ENCODE peak calls at places on chromosomes 5 and 9, in six cellular contexts. E is H9; H is GM13977; Y is Caco-2; K is cardiac fibroblast; Q is CD8-positive, alpha-beta T cell. P is an unnamed sample.

GRCh38 chr9:34810187-34810524 is 100.2 kb upstream of the CCL21 start:
- DNase-seq in E (no peak), H (no peak), Y (no peak), K (no peak), Q (no peak), P (no peak)

GRCh38 chr5:43631182-43631910 is 28.4 kb downstream of the NNT start:
- DNase-seq in E (peak), H (peak), Y (peak), K (peak), Q (peak), P (peak)

GRCh38 chr9:114592356-114592755 is 4.8 kb downstream of the ATP6V1G1 start:
- DNase-seq in E (no peak), H (no peak), Y (no peak), K (peak), Q (peak), P (no peak)

GRCh38 chr9:113995963-113996362 is 82.1 kb downstream of the AMBP start:
- DNase-seq in E (no peak), H (no peak), Y (no peak), K (no peak), Q (no peak), P (no peak)

GRCh38 chr5:143129910-143130703 is 273.4 kb downstream of the NR3C1 start:
- DNase-seq in E (no peak), H (no peak), Y (no peak), K (no peak), Q (no peak), P (no peak)

GRCh38 chr9:114083693-114084092 is 5.6 kb upstream of the AMBP start:
- DNase-seq in E (no peak), H (no peak), Y (no peak), K (no peak), Q (no peak), P (no peak)

GRCh38 chr9:135516132-135516860 is 4.9 kb upstream of the LCN1 start:
- DNase-seq in E (peak), H (no peak), Y (no peak), K (peak), Q (no peak), P (no peak)

GRCh38 chr9:109880276-109881169 is 100.5 kb downstream of the PALM2AKAP2 start:
- DNase-seq in E (peak), H (peak), Y (peak), K (peak), Q (no peak), P (no peak)

GRCh38 chr5:38925154-38925925 is 79.5 kb downstream of the OSMR start:
- DNase-seq in E (no peak), H (no peak), Y (no peak), K (peak), Q (no peak), P (no peak)

GRCh38 chr9:8895498-8896224 is 1096.1 kb upstream of the DMAC1 start:
- DNase-seq in E (no peak), H (peak), Y (no peak), K (peak), Q (no peak), P (no peak)

GRCh38 chr9:88973281-88974045 is 17.8 kb upstream of the S1PR3 start:
- DNase-seq in E (no peak), H (no peak), Y (peak), K (no peak), Q (no peak), P (no peak)

GRCh38 chr5:63194126-63194525 is 615.5 kb downstream of the LRRC70 start:
- DNase-seq in E (no peak), H (no peak), Y (no peak), K (no peak), Q (no peak), P (no peak)

GRCh38 chr5:146919304-146919703 is 40.7 kb upstream of the PPP2R2B start:
- DNase-seq in E (peak), H (no peak), Y (no peak), K (no peak), Q (no peak), P (peak)

GRCh38 chr9:85212209-85212608 is 529.5 kb downstream of the AGTPBP1 start:
- DNase-seq in E (no peak), H (no peak), Y (no peak), K (no peak), Q (no peak), P (no peak)

GRCh38 chr5:56819027-56819881 is 3.9 kb downstream of the MAP3K1 start:
- DNase-seq in E (no peak), H (no peak), Y (no peak), K (peak), Q (no peak), P (no peak)

GRCh38 chr5:56815657-56816545 is 552 bp downstream of the MAP3K1 start:
- DNase-seq in E (peak), H (peak), Y (no peak), K (no peak), Q (peak), P (no peak)

GRCh38 chr5:56817306-56817986 is 2.1 kb downstream of the MAP3K1 start:
- DNase-seq in E (no peak), H (peak), Y (no peak), K (peak), Q (no peak), P (no peak)

GRCh38 chr5:56816546-56817081 is 1.3 kb downstream of the MAP3K1 start:
- DNase-seq in E (peak), H (peak), Y (peak), K (peak), Q (peak), P (peak)

GRCh38 chr5:56818409-56819026 is 3.2 kb downstream of the MAP3K1 start:
- DNase-seq in E (no peak), H (no peak), Y (no peak), K (peak), Q (no peak), P (no peak)
- TF ChIP-seq CTCF in E (peak), H (peak), Y (peak), K (peak), Q (no peak), P (peak)

DNA sequence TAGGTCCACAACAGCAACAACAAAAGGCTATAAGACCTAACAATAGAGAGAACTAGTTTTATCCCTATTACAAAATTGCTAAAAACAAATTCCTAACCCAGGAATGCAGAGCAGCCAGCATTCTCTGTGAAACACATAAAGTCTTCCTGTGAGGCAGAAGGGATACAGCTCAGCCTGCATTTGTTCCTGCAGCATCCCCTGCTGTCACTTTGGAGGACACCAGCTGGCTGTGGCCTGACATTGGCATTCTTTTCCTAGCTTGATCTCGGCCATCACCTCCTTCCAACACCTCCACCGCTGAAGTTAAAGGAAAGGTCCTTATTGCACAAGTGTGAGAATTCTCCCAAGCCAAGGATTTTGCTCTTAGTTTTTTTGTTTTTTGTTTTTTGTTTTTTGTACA is 186.1 kb downstream of the SNCAIP start:
- DNase-seq in E (peak), H (no peak), Y (peak), K (no peak), Q (no peak), P (peak)
- TF ChIP-seq CTCF in E (peak), H (no peak), Y (peak), K (peak), Q (no peak), P (peak)

GRCh38 chr9:12958708-12959107 is 183.9 kb downstream of the LURAP1L start:
- DNase-seq in E (no peak), H (no peak), Y (no peak), K (no peak), Q (no peak), P (no peak)
- TF ChIP-seq CTCF in E (no peak), H (no peak), Y (no peak), K (no peak), Q (no peak), P (no peak)

GRCh38 chr5:150122158-150122510 is 33.5 kb downstream of the PDGFRB start:
- DNase-seq in E (peak), H (peak), Y (peak), K (no peak), Q (no peak), P (no peak)
- TF ChIP-seq CTCF in E (peak), H (peak), Y (peak), K (peak), Q (no peak), P (no peak)

GRCh38 chr5:36175043-36175442 is 23.1 kb downstream of the SKP2 start:
- DNase-seq in E (no peak), H (no peak), Y (no peak), K (no peak), Q (no peak), P (no peak)

GRCh38 chr5:36180556-36181350 is 28.8 kb downstream of the SKP2 start:
- DNase-seq in E (no peak), H (no peak), Y (no peak), K (no peak), Q (no peak), P (no peak)

GRCh38 chr5:36179950-36180349 is 28.0 kb downstream of the SKP2 start:
- DNase-seq in E (no peak), H (no peak), Y (no peak), K (no peak), Q (no peak), P (no peak)

GRCh38 chr5:36177154-36177553 is 25.2 kb downstream of the SKP2 start:
- DNase-seq in E (no peak), H (peak), Y (no peak), K (no peak), Q (no peak), P (no peak)

DNA sequence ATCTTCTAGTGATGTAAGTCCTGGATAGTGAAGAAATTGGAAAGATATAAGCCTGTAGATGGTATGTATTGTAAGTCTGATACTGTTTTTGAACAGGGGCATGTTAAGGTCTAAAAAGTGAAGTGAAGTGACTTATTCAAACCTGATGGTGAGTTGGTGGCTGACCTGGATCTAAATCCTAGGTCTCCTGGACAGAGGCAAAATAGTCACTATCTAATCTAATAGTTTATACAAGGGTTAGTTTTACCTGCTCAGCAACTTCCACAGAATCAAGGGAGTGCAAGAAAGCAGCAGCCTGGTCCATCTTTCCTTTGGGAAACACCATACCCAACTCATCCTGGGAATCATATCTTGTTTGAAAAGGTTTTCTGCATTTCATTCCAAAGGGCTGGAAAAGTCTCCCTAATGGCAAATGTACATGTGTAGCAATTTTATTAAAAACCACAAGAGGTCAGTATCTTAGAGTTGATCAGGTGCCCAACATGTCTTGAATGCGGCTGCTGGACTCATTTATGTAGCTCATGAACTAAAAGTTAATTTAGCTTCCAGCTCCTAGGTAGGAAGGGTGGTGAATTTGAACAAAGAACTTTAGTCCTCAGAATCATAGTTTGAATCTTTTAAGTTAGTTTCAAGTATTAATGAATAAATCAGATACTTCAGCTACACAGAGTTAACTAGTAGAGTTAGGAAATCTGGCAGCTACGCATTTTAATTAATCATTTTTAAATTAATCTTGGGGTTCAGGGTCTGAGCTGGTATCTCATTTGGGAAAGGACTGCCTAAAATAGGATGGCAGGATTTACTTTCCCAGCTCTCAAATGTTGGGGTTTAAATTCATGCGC is 26.0 kb downstream of the SKP2 start:
- DNase-seq in E (no peak), H (no peak), Y (no peak), K (peak), Q (no peak), P (no peak)
- TF ChIP-seq CTCF in E (peak), H (peak), Y (peak), K (peak), Q (no peak), P (peak)

GRCh38 chr5:122835681-122836080 is 9.7 kb upstream of the SNX24 start:
- DNase-seq in E (no peak), H (no peak), Y (no peak), K (peak), Q (no peak), P (no peak)
- TF ChIP-seq CTCF in E (peak), H (no peak), Y (no peak), K (no peak), Q (no peak), P (peak)

GRCh38 chr5:1780621-1780945 is 19.1 kb downstream of the MRPL36 start:
- DNase-seq in E (no peak), H (no peak), Y (no peak), K (no peak), Q (no peak), P (no peak)
- TF ChIP-seq CTCF in E (no peak), H (no peak), Y (no peak), K (no peak), Q (no peak), P (no peak)

GRCh38 chr5:176610430-176610763 is 441 bp upstream of the GPRIN1 start:
- DNase-seq in E (no peak), H (no peak), Y (no peak), K (no peak), Q (no peak), P (no peak)
- TF ChIP-seq CTCF in E (no peak), H (no peak), Y (no peak), K (no peak), Q (no peak), P (no peak)

P was measured in neural crest cell.